ENCODE peak calls at places on chromosomes 1 and 21, in ten cellular contexts. One of them, this sample, is unnamed.
A peak's percentile ranks its signal among the peaks of the same experiment; 100 is the strongest.

GRCh38 chr1:66335859-66336640 is 197.9 kb upstream of the SGIP1 start:
- DNase-seq in HCEC 1CT: no peak
- DNase-seq in ACHN: no peak
- DNase-seq in T follicular helper cell: peak; percentile 64
- DNase-seq in NCI-H748 treated with DMSO at 0.1 percent for 48 hours: no peak
- DNase-seq in HS-5: no peak
- DNase-seq in heart right ventricle: peak; percentile 87
- DNase-seq in neural progenitor cell: no peak
- DNase-seq in T-helper 9 cell: peak; percentile 59
- DNase-seq in pancreas: peak; percentile 57
- DNase-seq in this sample: peak; percentile 86

GRCh38 chr1:210882414-210883221 is 251.3 kb downstream of the KCNH1 start:
- DNase-seq in HCEC 1CT: peak; percentile 8
- DNase-seq in ACHN: peak; percentile 97
- DNase-seq in T follicular helper cell: no peak
- DNase-seq in NCI-H748 treated with DMSO at 0.1 percent for 48 hours: no peak
- DNase-seq in HS-5: peak; percentile 76
- DNase-seq in heart right ventricle: no peak
- DNase-seq in neural progenitor cell: no peak
- DNase-seq in T-helper 9 cell: no peak
- DNase-seq in pancreas: no peak
- DNase-seq in this sample: no peak

GRCh38 chr1:1156140-1157032 is 17.3 kb upstream of the TTLL10 start:
- DNase-seq in HCEC 1CT: no peak
- DNase-seq in ACHN: no peak
- DNase-seq in T follicular helper cell: no peak
- DNase-seq in NCI-H748 treated with DMSO at 0.1 percent for 48 hours: no peak
- DNase-seq in HS-5: no peak
- DNase-seq in heart right ventricle: no peak
- DNase-seq in neural progenitor cell: no peak
- DNase-seq in T-helper 9 cell: no peak
- DNase-seq in pancreas: no peak
- DNase-seq in this sample: no peak

GRCh38 chr1:197776348-197777082 is 1.2 kb upstream of the DENND1B start:
- DNase-seq in HCEC 1CT: peak; percentile 89
- DNase-seq in ACHN: peak; percentile 81
- DNase-seq in T follicular helper cell: peak; percentile 1
- DNase-seq in NCI-H748 treated with DMSO at 0.1 percent for 48 hours: no peak
- DNase-seq in HS-5: peak; percentile 76
- DNase-seq in heart right ventricle: no peak
- DNase-seq in neural progenitor cell: no peak
- DNase-seq in T-helper 9 cell: no peak
- DNase-seq in pancreas: no peak
- DNase-seq in this sample: no peak

GRCh38 chr1:1434131-1434811 is 1.2 kb upstream of the VWA1 start:
- DNase-seq in HCEC 1CT: no peak
- DNase-seq in ACHN: no peak
- DNase-seq in T follicular helper cell: no peak
- DNase-seq in NCI-H748 treated with DMSO at 0.1 percent for 48 hours: no peak
- DNase-seq in HS-5: no peak
- DNase-seq in heart right ventricle: peak; percentile 77
- DNase-seq in neural progenitor cell: peak; percentile 49
- DNase-seq in T-helper 9 cell: no peak
- DNase-seq in pancreas: peak; percentile 59
- DNase-seq in this sample: peak; percentile 75

GRCh38 chr1:196678510-196678884 is 26.7 kb downstream of the CFH start:
- DNase-seq in HCEC 1CT: peak; percentile 65
- DNase-seq in ACHN: peak; percentile 64
- DNase-seq in T follicular helper cell: no peak
- DNase-seq in NCI-H748 treated with DMSO at 0.1 percent for 48 hours: no peak
- DNase-seq in HS-5: peak; percentile 43
- DNase-seq in heart right ventricle: no peak
- DNase-seq in neural progenitor cell: no peak
- DNase-seq in T-helper 9 cell: no peak
- DNase-seq in pancreas: no peak
- DNase-seq in this sample: no peak

GRCh38 chr1:171172471-171172870 is 12.6 kb upstream of the FMO2 start:
- DNase-seq in HCEC 1CT: peak; percentile 21
- DNase-seq in ACHN: no peak
- DNase-seq in T follicular helper cell: no peak
- DNase-seq in NCI-H748 treated with DMSO at 0.1 percent for 48 hours: no peak
- DNase-seq in HS-5: no peak
- DNase-seq in heart right ventricle: no peak
- DNase-seq in neural progenitor cell: no peak
- DNase-seq in T-helper 9 cell: no peak
- DNase-seq in pancreas: no peak
- DNase-seq in this sample: no peak

GRCh38 chr1:85681087-85681486 is 27.1 kb downstream of the ZNHIT6 start:
- DNase-seq in HCEC 1CT: no peak
- DNase-seq in ACHN: peak; percentile 30
- DNase-seq in T follicular helper cell: no peak
- DNase-seq in NCI-H748 treated with DMSO at 0.1 percent for 48 hours: no peak
- DNase-seq in HS-5: no peak
- DNase-seq in heart right ventricle: peak; percentile 16
- DNase-seq in neural progenitor cell: no peak
- DNase-seq in T-helper 9 cell: no peak
- DNase-seq in pancreas: no peak
- DNase-seq in this sample: no peak

GRCh38 chr1:160548960-160549664 is 26.1 kb upstream of the SLAMF6 start:
- DNase-seq in HCEC 1CT: no peak
- DNase-seq in ACHN: no peak
- DNase-seq in T follicular helper cell: no peak
- DNase-seq in NCI-H748 treated with DMSO at 0.1 percent for 48 hours: no peak
- DNase-seq in HS-5: no peak
- DNase-seq in heart right ventricle: no peak
- DNase-seq in neural progenitor cell: no peak
- DNase-seq in T-helper 9 cell: no peak
- DNase-seq in pancreas: no peak
- DNase-seq in this sample: no peak

GRCh38 chr1:191888996-191889622 is 269.2 kb upstream of the RGS18 start:
- DNase-seq in HCEC 1CT: no peak
- DNase-seq in ACHN: no peak
- DNase-seq in T follicular helper cell: no peak
- DNase-seq in NCI-H748 treated with DMSO at 0.1 percent for 48 hours: peak; percentile 13
- DNase-seq in HS-5: no peak
- DNase-seq in heart right ventricle: no peak
- DNase-seq in neural progenitor cell: no peak
- DNase-seq in T-helper 9 cell: no peak
- DNase-seq in pancreas: no peak
- DNase-seq in this sample: no peak

GRCh38 chr1:154988053-154988954 is 5.1 kb upstream of the LENEP start:
- DNase-seq in HCEC 1CT: no peak
- DNase-seq in ACHN: no peak
- DNase-seq in T follicular helper cell: no peak
- DNase-seq in NCI-H748 treated with DMSO at 0.1 percent for 48 hours: no peak
- DNase-seq in HS-5: no peak
- DNase-seq in heart right ventricle: no peak
- DNase-seq in neural progenitor cell: no peak
- DNase-seq in T-helper 9 cell: no peak
- DNase-seq in pancreas: no peak
- DNase-seq in this sample: peak; percentile 48

GRCh38 chr1:50422946-50423669 is at the start of gene DMRTA2:
- DNase-seq in HCEC 1CT: no peak
- DNase-seq in ACHN: no peak
- DNase-seq in T follicular helper cell: no peak
- DNase-seq in NCI-H748 treated with DMSO at 0.1 percent for 48 hours: peak; percentile 83
- DNase-seq in HS-5: no peak
- DNase-seq in heart right ventricle: no peak
- DNase-seq in neural progenitor cell: peak; percentile 97
- DNase-seq in T-helper 9 cell: no peak
- DNase-seq in pancreas: no peak
- DNase-seq in this sample: no peak

GRCh38 chr1:248851390-248851789 is 7.5 kb downstream of the ZNF692 start:
- DNase-seq in HCEC 1CT: no peak
- DNase-seq in ACHN: no peak
- DNase-seq in T follicular helper cell: no peak
- DNase-seq in NCI-H748 treated with DMSO at 0.1 percent for 48 hours: no peak
- DNase-seq in HS-5: no peak
- DNase-seq in heart right ventricle: no peak
- DNase-seq in neural progenitor cell: no peak
- DNase-seq in T-helper 9 cell: no peak
- DNase-seq in pancreas: no peak
- DNase-seq in this sample: no peak

GRCh38 chr1:205775717-205776056 is 405 bp upstream of the RAB29 start:
- DNase-seq in HCEC 1CT: peak; percentile 75
- DNase-seq in ACHN: peak; percentile 18
- DNase-seq in T follicular helper cell: no peak
- DNase-seq in NCI-H748 treated with DMSO at 0.1 percent for 48 hours: no peak
- DNase-seq in HS-5: peak; percentile 9
- DNase-seq in heart right ventricle: no peak
- DNase-seq in neural progenitor cell: no peak
- DNase-seq in T-helper 9 cell: no peak
- DNase-seq in pancreas: no peak
- DNase-seq in this sample: no peak

GRCh38 chr1:207327994-207328393 is 6.5 kb downstream of the CD55 start:
- DNase-seq in HCEC 1CT: peak; percentile 92
- DNase-seq in ACHN: no peak
- DNase-seq in T follicular helper cell: no peak
- DNase-seq in NCI-H748 treated with DMSO at 0.1 percent for 48 hours: no peak
- DNase-seq in HS-5: no peak
- DNase-seq in heart right ventricle: no peak
- DNase-seq in neural progenitor cell: no peak
- DNase-seq in T-helper 9 cell: no peak
- DNase-seq in pancreas: no peak
- DNase-seq in this sample: no peak

GRCh38 chr1:207081106-207081505 is 7.6 kb upstream of the C4BPB start:
- DNase-seq in HCEC 1CT: peak; percentile 17
- DNase-seq in ACHN: no peak
- DNase-seq in T follicular helper cell: no peak
- DNase-seq in NCI-H748 treated with DMSO at 0.1 percent for 48 hours: no peak
- DNase-seq in HS-5: no peak
- DNase-seq in heart right ventricle: no peak
- DNase-seq in neural progenitor cell: no peak
- DNase-seq in T-helper 9 cell: no peak
- DNase-seq in pancreas: no peak
- DNase-seq in this sample: no peak

GRCh38 chr1:207711285-207711684 is 40.6 kb upstream of the CD46 start:
- DNase-seq in HCEC 1CT: peak; percentile 40
- DNase-seq in ACHN: peak; percentile 39
- DNase-seq in T follicular helper cell: no peak
- DNase-seq in NCI-H748 treated with DMSO at 0.1 percent for 48 hours: no peak
- DNase-seq in HS-5: no peak
- DNase-seq in heart right ventricle: no peak
- DNase-seq in neural progenitor cell: peak; percentile 2
- DNase-seq in T-helper 9 cell: no peak
- DNase-seq in pancreas: no peak
- DNase-seq in this sample: no peak

GRCh38 chr1:19066874-19067186 is 110.4 kb upstream of the IFFO2 start:
- DNase-seq in HCEC 1CT: no peak
- DNase-seq in ACHN: no peak
- DNase-seq in T follicular helper cell: no peak
- DNase-seq in NCI-H748 treated with DMSO at 0.1 percent for 48 hours: no peak
- DNase-seq in HS-5: no peak
- DNase-seq in heart right ventricle: no peak
- DNase-seq in neural progenitor cell: no peak
- DNase-seq in T-helper 9 cell: no peak
- DNase-seq in pancreas: no peak
- DNase-seq in this sample: no peak

GRCh38 chr21:26806734-26807372 is 38.4 kb downstream of the ADAMTS1 start:
- DNase-seq in HCEC 1CT: peak; percentile 86
- DNase-seq in ACHN: no peak
- DNase-seq in T follicular helper cell: no peak
- DNase-seq in NCI-H748 treated with DMSO at 0.1 percent for 48 hours: no peak
- DNase-seq in HS-5: peak; percentile 76
- DNase-seq in heart right ventricle: no peak
- DNase-seq in neural progenitor cell: no peak
- DNase-seq in T-helper 9 cell: no peak
- DNase-seq in pancreas: no peak
- DNase-seq in this sample: no peak

GRCh38 chr21:29182674-29183073 is 52.2 kb downstream of the MAP3K7CL start:
- DNase-seq in HCEC 1CT: peak; percentile 23
- DNase-seq in ACHN: peak; percentile 42
- DNase-seq in T follicular helper cell: no peak
- DNase-seq in NCI-H748 treated with DMSO at 0.1 percent for 48 hours: peak; percentile 33
- DNase-seq in HS-5: no peak
- DNase-seq in heart right ventricle: no peak
- DNase-seq in neural progenitor cell: no peak
- DNase-seq in T-helper 9 cell: no peak
- DNase-seq in pancreas: no peak
- DNase-seq in this sample: no peak

GRCh38 chr1:46613661-46614603 is 2.7 kb downstream of the MOB3C start:
- DNase-seq in HCEC 1CT: peak; percentile 70
- DNase-seq in ACHN: no peak
- DNase-seq in T follicular helper cell: peak; percentile 10
- DNase-seq in NCI-H748 treated with DMSO at 0.1 percent for 48 hours: no peak
- DNase-seq in HS-5: no peak
- DNase-seq in heart right ventricle: peak; percentile 94
- DNase-seq in neural progenitor cell: peak; percentile 83
- DNase-seq in T-helper 9 cell: peak; percentile 19
- DNase-seq in pancreas: peak; percentile 87
- DNase-seq in this sample: peak; percentile 97

GRCh38 chr21:27390384-27390783 is 423.5 kb upstream of the ADAMTS5 start:
- DNase-seq in HCEC 1CT: no peak
- DNase-seq in ACHN: no peak
- DNase-seq in T follicular helper cell: no peak
- DNase-seq in NCI-H748 treated with DMSO at 0.1 percent for 48 hours: no peak
- DNase-seq in HS-5: no peak
- DNase-seq in heart right ventricle: no peak
- DNase-seq in neural progenitor cell: no peak
- DNase-seq in T-helper 9 cell: no peak
- DNase-seq in pancreas: no peak
- DNase-seq in this sample: no peak

GRCh38 chr1:92599184-92599583 is 112.5 kb upstream of the GFI1 start:
- DNase-seq in HCEC 1CT: peak; percentile 56
- DNase-seq in ACHN: peak; percentile 41
- DNase-seq in T follicular helper cell: no peak
- DNase-seq in NCI-H748 treated with DMSO at 0.1 percent for 48 hours: no peak
- DNase-seq in HS-5: no peak
- DNase-seq in heart right ventricle: no peak
- DNase-seq in neural progenitor cell: peak; percentile 20
- DNase-seq in T-helper 9 cell: no peak
- DNase-seq in pancreas: no peak
- DNase-seq in this sample: no peak

GRCh38 chr1:160376525-160377131 is 9.8 kb downstream of the NHLH1 start:
- DNase-seq in HCEC 1CT: peak; percentile 57
- DNase-seq in ACHN: peak; percentile 72
- DNase-seq in T follicular helper cell: no peak
- DNase-seq in NCI-H748 treated with DMSO at 0.1 percent for 48 hours: peak; percentile 79
- DNase-seq in HS-5: no peak
- DNase-seq in heart right ventricle: peak; percentile 42
- DNase-seq in neural progenitor cell: peak; percentile 85
- DNase-seq in T-helper 9 cell: no peak
- DNase-seq in pancreas: no peak
- DNase-seq in this sample: no peak

GRCh38 chr1:40665335-40666171 is at the start of gene RIMS3:
- DNase-seq in HCEC 1CT: peak; percentile 43
- DNase-seq in ACHN: peak; percentile 59
- DNase-seq in T follicular helper cell: peak; percentile 70
- DNase-seq in NCI-H748 treated with DMSO at 0.1 percent for 48 hours: peak; percentile 100
- DNase-seq in HS-5: no peak
- DNase-seq in heart right ventricle: peak; percentile 62
- DNase-seq in neural progenitor cell: peak; percentile 91
- DNase-seq in T-helper 9 cell: peak; percentile 83
- DNase-seq in pancreas: peak; percentile 76
- DNase-seq in this sample: peak; percentile 86

GRCh38 chr1:37338658-37339057 is 135.7 kb upstream of the ZC3H12A start:
- DNase-seq in HCEC 1CT: no peak
- DNase-seq in ACHN: no peak
- DNase-seq in T follicular helper cell: no peak
- DNase-seq in NCI-H748 treated with DMSO at 0.1 percent for 48 hours: no peak
- DNase-seq in HS-5: no peak
- DNase-seq in heart right ventricle: no peak
- DNase-seq in neural progenitor cell: no peak
- DNase-seq in T-helper 9 cell: no peak
- DNase-seq in pancreas: no peak
- DNase-seq in this sample: no peak

GRCh38 chr1:54372978-54373377 is 33.2 kb downstream of the SSBP3 start:
- DNase-seq in HCEC 1CT: no peak
- DNase-seq in ACHN: no peak
- DNase-seq in T follicular helper cell: no peak
- DNase-seq in NCI-H748 treated with DMSO at 0.1 percent for 48 hours: no peak
- DNase-seq in HS-5: no peak
- DNase-seq in heart right ventricle: no peak
- DNase-seq in neural progenitor cell: no peak
- DNase-seq in T-helper 9 cell: no peak
- DNase-seq in pancreas: no peak
- DNase-seq in this sample: no peak

GRCh38 chr21:34981793-34982192 is 67.3 kb downstream of the RUNX1 start:
- DNase-seq in HCEC 1CT: no peak
- DNase-seq in ACHN: no peak
- DNase-seq in T follicular helper cell: no peak
- DNase-seq in NCI-H748 treated with DMSO at 0.1 percent for 48 hours: no peak
- DNase-seq in HS-5: no peak
- DNase-seq in heart right ventricle: no peak
- DNase-seq in neural progenitor cell: no peak
- DNase-seq in T-helper 9 cell: no peak
- DNase-seq in pancreas: no peak
- DNase-seq in this sample: no peak